ENCODE peak calls at places on chromosomes 3 and 15, in five cellular contexts. C, M, Q, J and P are unnamed samples.
A peak's percentile ranks its signal among the peaks of the same experiment; 100 is the strongest.

GRCh38 chr3:187968883-187969580 is 184.9 kb upstream of the LPP start:
- DNase-seq in C (no peak), M (no peak), Q (no peak), J (no peak), P (no peak)

GRCh38 chr3:59978979-59979378 is 929.2 kb upstream of the CFAP20DC start:
- DNase-seq in C (no peak), M (no peak), Q (no peak), J (no peak), P (no peak)

GRCh38 chr3:113743006-113743639 is 2.9 kb downstream of the NAA50 start:
- DNase-seq in C (no peak), M (no peak), Q (no peak), J (no peak), P (no peak)

GRCh38 chr15:67862771-67863441 is 23.1 kb upstream of the RNU6-1 start:
- DNase-seq in C (no peak), M (no peak), Q (no peak), J (no peak), P (no peak)

GRCh38 chr15:52636459-52636858 is 42.7 kb downstream of the ATOSA start:
- DNase-seq in C (no peak), M (no peak), Q (no peak), J (no peak), P (no peak)

GRCh38 chr15:88586401-88587162 is 34.6 kb upstream of the AEN start:
- DNase-seq in C (no peak), M (no peak), Q (no peak), J (no peak), P (no peak)

GRCh38 chr3:79258479-79258878 is 509.3 kb downstream of the ROBO1 start:
- DNase-seq in C (no peak), M (no peak), Q (no peak), J (no peak), P (no peak)

GRCh38 chr3:190252080-190252479 is 70.2 kb downstream of the CLDN1 start:
- DNase-seq in C (no peak), M (no peak), Q (no peak), J (no peak), P (no peak)

GRCh38 chr3:138030881-138031280 is 20.9 kb downstream of the CLDN18 start:
- DNase-seq in C (no peak), M (no peak), Q (no peak), J (no peak), P (no peak)

GRCh38 chr15:51681303-51681963 is at the start of gene SCG3:
- DNase-seq in C (peak; percentile 5), M (no peak), Q (peak; percentile 90), J (peak; percentile 11), P (peak; percentile 7)

GRCh38 chr3:186705882-186706780 is 11.0 kb upstream of the KNG1 start:
- DNase-seq in C (no peak), M (no peak), Q (no peak), J (peak; percentile 4), P (no peak)

GRCh38 chr3:186951640-186952552 is 21.6 kb downstream of the ST6GAL1 start:
- DNase-seq in C (no peak), M (no peak), Q (no peak), J (no peak), P (no peak)

GRCh38 chr15:92934706-92935105 is 34.6 kb downstream of the CHD2 start:
- DNase-seq in C (no peak), M (no peak), Q (no peak), J (no peak), P (no peak)

GRCh38 chr15:50820808-50821382 is 55.4 kb upstream of the SPPL2A start:
- DNase-seq in C (no peak), M (no peak), Q (no peak), J (no peak), P (no peak)

GRCh38 chr3:17639765-17640164 is 102.7 kb downstream of the TBC1D5 start:
- DNase-seq in C (no peak), M (no peak), Q (no peak), J (no peak), P (no peak)

GRCh38 chr3:194685050-194685722 is 497 bp upstream of the FAM43A start:
- DNase-seq in C (no peak), M (no peak), Q (no peak), J (no peak), P (no peak)

GRCh38 chr15:31032959-31033358 is 41.5 kb upstream of the MTMR10 start:
- DNase-seq in C (no peak), M (no peak), Q (no peak), J (no peak), P (no peak)

GRCh38 chr15:56192659-56193442 is 50.8 kb downstream of the RFX7 start:
- DNase-seq in C (no peak), M (no peak), Q (no peak), J (no peak), P (no peak)

GRCh38 chr15:40754574-40754882 is 526 bp downstream of the RMDN3 start:
- DNase-seq in C (no peak), M (no peak), Q (peak; percentile 76), J (no peak), P (no peak)

GRCh38 chr15:82930466-82930865 is 22.1 kb downstream of the HOMER2 start:
- DNase-seq in C (no peak), M (no peak), Q (no peak), J (no peak), P (no peak)

GRCh38 chr3:182104811-182105316 is 393.1 kb downstream of the SOX2 start:
- DNase-seq in C (no peak), M (no peak), Q (no peak), J (no peak), P (no peak)

GRCh38 chr15:51619331-51620033 is 3.1 kb downstream of the DMXL2 start:
- DNase-seq in C (no peak), M (no peak), Q (peak; percentile 67), J (no peak), P (no peak)

GRCh38 chr15:89673162-89673506 is 6.0 kb downstream of the PLIN1 start:
- DNase-seq in C (no peak), M (peak; percentile 30), Q (no peak), J (no peak), P (no peak)

GRCh38 chr3:188673509-188674239 is 498.1 kb upstream of the TPRG1 start:
- DNase-seq in C (no peak), M (no peak), Q (no peak), J (no peak), P (no peak)

GRCh38 chr3:55780913-55781312 is 293.8 kb upstream of the WNT5A start:
- DNase-seq in C (no peak), M (no peak), Q (no peak), J (no peak), P (no peak)

GRCh38 chr3:45716790-45717336 is 27.7 kb downstream of the SACM1L start:
- DNase-seq in C (no peak), M (no peak), Q (no peak), J (no peak), P (no peak)

GRCh38 chr15:72184165-72184811 is 13.3 kb downstream of the GRAMD2A start:
- DNase-seq in C (no peak), M (no peak), Q (peak; percentile 92), J (no peak), P (no peak)

GRCh38 chr3:56590814-56591213 is 33.8 kb downstream of the CCDC66 start:
- DNase-seq in C (no peak), M (no peak), Q (no peak), J (no peak), P (no peak)

GRCh38 chr3:141065258-141065657 is 14.1 kb downstream of the SPSB4 start:
- DNase-seq in C (no peak), M (no peak), Q (peak; percentile 30), J (no peak), P (no peak)

GRCh38 chr3:195100903-195101591 is 169.9 kb downstream of the XXYLT1 start:
- DNase-seq in C (no peak), M (peak; percentile 76), Q (peak; percentile 82), J (no peak), P (no peak)

GRCh38 chr3:127768346-127769008 is 53.8 kb downstream of the MGLL start:
- DNase-seq in C (no peak), M (peak; percentile 77), Q (peak; percentile 65), J (no peak), P (no peak)

GRCh38 chr3:177585271-177585670 is 388.0 kb upstream of the TBL1XR1 start:
- DNase-seq in C (no peak), M (no peak), Q (no peak), J (no peak), P (no peak)

GRCh38 chr15:88981244-88982215 is 68.4 kb upstream of the MFGE8 start:
- DNase-seq in C (no peak), M (no peak), Q (no peak), J (no peak), P (no peak)

GRCh38 chr15:69056365-69056764 is 41.9 kb downstream of the NOX5 start:
- DNase-seq in C (no peak), M (no peak), Q (no peak), J (no peak), P (no peak)

GRCh38 chr3:135325096-135325495 is 530.0 kb downstream of the EPHB1 start:
- DNase-seq in C (no peak), M (no peak), Q (no peak), J (no peak), P (no peak)

GRCh38 chr3:181264491-181264890 is 275.0 kb upstream of the DNAJC19 start:
- DNase-seq in C (no peak), M (no peak), Q (no peak), J (no peak), P (no peak)

GRCh38 chr3:121481116-121481895 is 64.5 kb downstream of the POLQ start:
- DNase-seq in C (no peak), M (no peak), Q (no peak), J (no peak), P (no peak)

GRCh38 chr3:71127052-71127451 is 456.5 kb downstream of the FOXP1 start:
- DNase-seq in C (no peak), M (no peak), Q (no peak), J (no peak), P (no peak)
- H3K27ac ChIP-seq in C (peak overlapping the region; percentile 85), M (peak overlapping the region; percentile 91), Q (peak overlapping the region; percentile 89), J (peak overlapping the region; percentile 88), P (peak overlapping the region; percentile 92)

GRCh38 chr3:12809435-12809834 is 13.0 kb downstream of the CAND2 start:
- DNase-seq in C (no peak), M (no peak), Q (no peak), J (no peak), P (no peak)
- H3K4me3 ChIP-seq in C (peak overlapping the region; percentile 66), M (peak overlapping the region; percentile 58), Q (peak overlapping the region; percentile 67), J (no peak overlapping the region), P (peak overlapping the region; percentile 77)

DNA sequence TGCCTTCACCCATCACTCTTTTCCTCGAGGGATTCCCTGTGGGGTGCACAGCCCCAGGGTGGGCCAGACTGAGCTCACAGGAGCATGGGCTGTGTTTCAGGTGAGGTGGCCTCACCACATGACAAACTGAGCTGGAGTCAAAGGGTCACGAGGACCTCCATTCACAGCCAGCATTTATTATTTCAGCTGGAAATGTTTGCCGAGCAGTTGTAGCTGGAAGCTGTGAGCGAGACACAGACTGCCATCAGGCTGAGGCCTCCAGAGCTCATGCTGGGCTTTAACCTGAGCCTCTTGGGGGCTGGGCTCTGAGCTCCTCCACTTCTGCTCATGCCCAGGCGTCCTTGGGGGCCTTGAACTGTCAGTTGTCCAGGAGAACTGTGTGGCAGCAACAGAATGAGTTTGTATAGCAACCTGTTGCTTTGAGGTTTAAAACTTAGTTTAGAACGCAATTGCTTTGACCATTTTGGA is 57.5 kb downstream of the FLNB start:
- DNase-seq in C (no peak), M (no peak), Q (no peak), J (no peak), P (no peak)
- H3K4me1 ChIP-seq in C (peaks cover 78% of the 10 kb centered on the region), M (peaks cover 28% of the 10 kb centered on the region), Q (no peaks in the 10 kb centered on the region), J (peaks cover 8% of the 10 kb centered on the region), P (no peaks in the 10 kb centered on the region)

GRCh38 chr15:78368671-78369070 is 28.5 kb downstream of the CRABP1 start:
- DNase-seq in C (no peak), M (no peak), Q (no peak), J (no peak), P (no peak)
- H3K27ac ChIP-seq in C (no peak overlapping the region), M (no peak overlapping the region), Q (no peak overlapping the region), J (no peak overlapping the region), P (no peak overlapping the region)

GRCh38 chr3:42035007-42035406 is 56.1 kb upstream of the TRAK1 start:
- DNase-seq in C (no peak), M (no peak), Q (no peak), J (no peak), P (no peak)
- H3K4me3 ChIP-seq in C (no peak overlapping the region), M (no peak overlapping the region), Q (no peak overlapping the region), J (no peak overlapping the region), P (no peak overlapping the region)